ENCODE peak calls at places on chromosome 3, in nine cellular contexts. U is PC-3, N is sigmoid colon, W is esophagus squamous epithelium, E is mammary epithelial cell, X is fibroblast of lung, O is astrocyte, J is endothelial cell of umbilical vein, Y is adrenal gland. T is an unnamed sample.

GRCh38 chr3:112333002-112333385 is at the start of gene CD200:
- DNase-seq in X (peak; percentile 50), E (peak; percentile 63), Y (no peak), U (no peak), O (peak; percentile 60), N (peak; percentile 79), J (peak; percentile 62), W (no peak), T (peak; percentile 45)

GRCh38 chr3:6861331-6861988 is 545 bp downstream of the GRM7 start:
- DNase-seq in W (no peak), E (no peak), J (no peak), O (peak; percentile 37), N (no peak), Y (no peak), U (no peak), X (no peak), T (no peak)

GRCh38 chr3:153513236-153513635 is 351.2 kb downstream of the RAP2B start:
- DNase-seq in O (no peak), Y (no peak), W (no peak), U (peak; percentile 58), X (peak; percentile 13), E (peak; percentile 20), N (no peak), J (peak; percentile 34), T (no peak)

GRCh38 chr3:188187055-188187454 is 33.1 kb downstream of the LPP start:
- DNase-seq in X (peak; percentile 57), O (no peak), U (peak; percentile 71), N (no peak), E (peak; percentile 48), W (no peak), Y (no peak), J (peak; percentile 33), T (no peak)

GRCh38 chr3:170531054-170531453 is 54.8 kb downstream of the SLC7A14 start:
- DNase-seq in X (no peak), J (no peak), O (no peak), Y (no peak), E (no peak), W (no peak), U (no peak), N (no peak), T (no peak)

GRCh38 chr3:37163262-37164020 is 10.9 kb downstream of the LRRFIP2 start:
- DNase-seq in W (no peak), U (no peak), E (peak; percentile 39), O (peak; percentile 89), J (peak; percentile 61), X (peak; percentile 58), Y (no peak), N (no peak), T (no peak)

GRCh38 chr3:172102123-172102882 is 62.9 kb downstream of the FNDC3B start:
- DNase-seq in E (no peak), Y (no peak), W (no peak), X (no peak), O (no peak), N (no peak), J (no peak), U (no peak), T (no peak)

GRCh38 chr3:65914032-65914739 is 124.5 kb downstream of the MAGI1 start:
- DNase-seq in N (no peak), E (no peak), W (no peak), J (peak; percentile 34), O (no peak), U (no peak), Y (no peak), X (peak; percentile 19), T (no peak)

GRCh38 chr3:128851601-128852000 is 27.8 kb upstream of the ACAD9 start:
- DNase-seq in E (no peak), N (no peak), Y (no peak), W (no peak), X (no peak), O (no peak), J (no peak), U (no peak), T (no peak)

GRCh38 chr3:128855574-128855973 is 23.8 kb upstream of the ACAD9 start:
- DNase-seq in O (no peak), N (no peak), J (no peak), U (no peak), E (no peak), W (no peak), X (no peak), Y (no peak), T (no peak)

GRCh38 chr3:128858167-128858566 is 21.3 kb upstream of the ACAD9 start:
- DNase-seq in Y (no peak), N (no peak), E (no peak), W (no peak), U (no peak), X (no peak), O (no peak), J (no peak), T (no peak)

GRCh38 chr3:128853826-128854225 is 25.6 kb upstream of the ACAD9 start:
- DNase-seq in N (no peak), J (no peak), X (no peak), U (no peak), W (no peak), Y (no peak), O (no peak), E (no peak), T (no peak)

GRCh38 chr3:128854382-128854939 is 25.0 kb upstream of the ACAD9 start:
- DNase-seq in U (no peak), N (no peak), J (peak; percentile 9), O (no peak), X (no peak), E (no peak), W (no peak), Y (peak; percentile 49), T (no peak)
- H3K9me3 ChIP-seq in U (peaks cover 9% of the 10 kb centered on the region), N (peaks cover 14% of the 10 kb centered on the region), J (peaks cover 5% of the 10 kb centered on the region), O (peaks cover 18% of the 10 kb centered on the region), X (no peaks in the 10 kb centered on the region), E (peaks cover 21% of the 10 kb centered on the region), W (no peaks in the 10 kb centered on the region), Y (no peaks in the 10 kb centered on the region), T (peaks cover 38% of the 10 kb centered on the region)

GRCh38 chr3:143935678-143936077 is 35.9 kb upstream of the DIPK2A start:
- DNase-seq in N (no peak), W (no peak), O (no peak), U (peak; percentile 6), E (peak; percentile 20), Y (no peak), J (no peak), X (no peak), T (no peak)

GRCh38 chr3:143934791-143935190 is 36.8 kb upstream of the DIPK2A start:
- DNase-seq in O (no peak), E (no peak), X (no peak), U (no peak), J (no peak), W (no peak), N (no peak), Y (no peak), T (no peak)
- H3K4me3 ChIP-seq in O (no peak overlapping the region), E (no peak overlapping the region), X (no peak overlapping the region), U (no peak overlapping the region), J (no peak overlapping the region), W (no peak overlapping the region), N (no peak overlapping the region), Y (no peak overlapping the region), T (no peak overlapping the region)

GRCh38 chr3:135099734-135100348 is 304.8 kb downstream of the EPHB1 start:
- DNase-seq in W (no peak), E (no peak), N (no peak), X (no peak), Y (no peak), O (no peak), J (no peak), U (no peak), T (no peak)

GRCh38 chr3:135107043-135107442 is 312.0 kb downstream of the EPHB1 start:
- DNase-seq in Y (no peak), U (no peak), W (no peak), X (no peak), J (no peak), E (no peak), N (no peak), O (no peak), T (no peak)

GRCh38 chr3:135106445-135106844 is 311.4 kb downstream of the EPHB1 start:
- DNase-seq in E (no peak), U (peak; percentile 32), Y (peak; percentile 19), W (no peak), N (no peak), J (no peak), O (peak; percentile 3), X (no peak), T (peak; percentile 17)

GRCh38 chr3:135100349-135100741 is 305.3 kb downstream of the EPHB1 start:
- DNase-seq in Y (no peak), J (no peak), X (no peak), N (no peak), O (no peak), W (no peak), E (no peak), U (no peak), T (no peak)

DNA sequence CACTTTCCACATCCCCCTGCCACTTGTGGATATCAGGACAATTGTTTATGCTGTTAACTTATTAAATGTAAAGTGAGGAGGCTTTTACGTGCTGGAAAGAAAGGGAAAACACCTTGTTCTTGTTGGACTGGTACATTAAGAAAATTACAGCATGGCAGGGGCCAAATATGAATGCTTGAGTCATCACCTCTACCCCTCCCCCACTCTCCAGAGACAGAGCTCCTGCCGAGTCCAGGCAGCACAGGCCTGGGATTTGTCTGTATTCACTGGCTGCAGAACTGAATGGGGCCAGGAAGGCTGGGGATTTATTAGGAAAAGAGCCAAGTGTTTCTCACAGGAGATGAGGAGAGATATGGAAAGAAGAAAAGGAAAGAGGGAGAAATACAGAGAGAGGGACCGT is 308.9 kb downstream of the EPHB1 start:
- DNase-seq in W (no peak), U (no peak), X (no peak), Y (no peak), E (no peak), O (no peak), J (no peak), N (peak; percentile 72), T (no peak)
- H3K9me3 ChIP-seq in W (no peaks in the 10 kb centered on the region), U (no peaks in the 10 kb centered on the region), X (no peaks in the 10 kb centered on the region), Y (no peaks in the 10 kb centered on the region), E (peaks cover 6% of the 10 kb centered on the region), O (no peaks in the 10 kb centered on the region), J (no peaks in the 10 kb centered on the region), N (no peaks in the 10 kb centered on the region), T (no peaks in the 10 kb centered on the region)

GRCh38 chr3:39809181-39809994 is at the start of gene MYRIP:
- DNase-seq in J (peak; percentile 81), U (peak; percentile 22), N (peak; percentile 69), X (no peak), W (no peak), Y (peak; percentile 43), E (no peak), O (no peak), T (peak; percentile 69)

GRCh38 chr3:39806820-39807219 is 2.6 kb upstream of the MYRIP start:
- DNase-seq in J (no peak), Y (no peak), W (no peak), E (no peak), U (no peak), O (no peak), X (no peak), N (no peak), T (no peak)

GRCh38 chr3:39809995-39810595 is 686 bp downstream of the MYRIP start:
- DNase-seq in J (peak; percentile 43), Y (no peak), U (no peak), X (no peak), E (no peak), O (no peak), W (no peak), N (no peak), T (no peak)

GRCh38 chr3:39810647-39811161 is 1.3 kb downstream of the MYRIP start:
- DNase-seq in U (no peak), E (no peak), N (no peak), O (no peak), W (no peak), Y (no peak), J (peak; percentile 64), X (no peak), T (no peak)

DNA sequence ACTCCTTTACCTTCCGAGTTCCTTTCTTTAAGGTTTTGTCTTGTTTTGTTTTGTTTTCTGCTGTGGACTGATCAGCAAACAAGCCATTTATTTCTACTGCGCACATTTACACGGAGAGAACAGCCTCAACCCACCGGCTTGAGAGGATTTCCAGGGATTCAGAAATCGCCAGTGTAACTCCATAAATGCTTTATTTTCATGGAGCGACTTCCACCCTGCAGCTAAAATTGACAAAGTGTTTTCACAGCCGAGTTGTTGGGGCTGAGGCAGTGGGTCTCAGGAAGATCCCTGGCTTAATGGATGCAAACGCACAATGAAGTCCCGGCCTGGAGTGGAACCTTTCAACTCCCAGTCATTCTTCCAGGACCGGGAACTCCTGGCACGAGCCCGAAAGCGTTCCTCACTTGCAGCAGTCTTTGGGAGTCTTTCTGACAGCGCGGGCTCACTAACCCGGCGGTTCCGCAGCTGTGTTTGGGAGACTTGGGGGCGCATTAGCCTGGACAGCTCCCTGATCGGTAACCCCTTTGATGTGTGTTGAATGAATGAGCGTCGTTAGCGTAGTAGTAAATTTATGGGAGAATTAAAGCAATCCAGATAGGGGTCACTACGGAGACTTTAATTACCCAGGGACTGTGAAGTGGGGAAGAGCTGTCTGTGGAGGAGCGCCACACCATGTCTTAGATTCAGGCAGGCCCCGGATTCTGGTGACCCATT is 785 bp upstream of the MYRIP start:
- DNase-seq in U (no peak), E (no peak), W (peak; percentile 0), Y (no peak), O (no peak), N (no peak), J (peak; percentile 64), X (no peak), T (no peak)
- H3K4me3 ChIP-seq in U (peak overlapping the region; percentile 11), E (no peak overlapping the region), W (peak overlapping the region; percentile 5), Y (peak overlapping the region; percentile 62), O (no peak overlapping the region), N (peak overlapping the region; percentile 61), J (peak overlapping the region; percentile 61), X (no peak overlapping the region), T (peak overlapping the region; percentile 48)

T was measured in MG63.